ENCODE peak calls at places on chromosomes 3 and 15, in ten cellular contexts. Q, L, Z, H, N, E, W, M, U and R are unnamed samples. For H3K9me3, the result is how much of the 10 kb centered on the place peaks cover.

GRCh38 chr3:181403876-181404660 is 307.7 kb upstream of the SOX2 start:
- DNase-seq in E (no peak), W (no peak), Z (no peak), M (no peak), U (no peak), L (no peak), N (no peak), Q (peak), H (no peak), R (no peak)

GRCh38 chr3:39989746-39990145 is 180.3 kb downstream of the MYRIP start:
- DNase-seq in W (no peak), U (no peak), Z (no peak), M (no peak), N (no peak), H (no peak), E (no peak), Q (no peak), L (no peak), R (no peak)

GRCh38 chr3:109369510-109369909 is 32.2 kb upstream of the DPPA4 start:
- DNase-seq in Z (no peak), E (no peak), H (peak), M (no peak), W (no peak), N (no peak), U (no peak), L (peak), Q (no peak), R (no peak)

GRCh38 chr3:16200411-16200810 is 25.9 kb downstream of the GALNT15 start:
- DNase-seq in Z (no peak), U (no peak), M (no peak), W (no peak), H (no peak), Q (no peak), L (no peak), E (no peak), N (no peak), R (no peak)

GRCh38 chr3:129313983-129314756 is 35.5 kb downstream of the HMCES start:
- DNase-seq in U (no peak), L (peak), M (no peak), Q (no peak), W (peak), E (peak), H (peak), Z (no peak), N (no peak), R (no peak)

GRCh38 chr3:156811092-156811862 is 14.9 kb upstream of the LEKR1 start:
- DNase-seq in U (peak), W (no peak), H (no peak), Z (peak), M (no peak), E (peak), N (no peak), L (no peak), Q (no peak), R (no peak)

GRCh38 chr3:71385040-71385685 is 198.4 kb downstream of the FOXP1 start:
- DNase-seq in W (no peak), U (no peak), N (no peak), E (no peak), H (no peak), M (no peak), Z (no peak), L (no peak), Q (no peak), R (no peak)

GRCh38 chr15:79933245-79933644 is 36.4 kb upstream of the MTHFS start:
- DNase-seq in U (no peak), Z (no peak), Q (no peak), M (no peak), L (no peak), E (no peak), H (no peak), W (no peak), N (no peak), R (no peak)

GRCh38 chr3:65483475-65483874 is 555.2 kb downstream of the MAGI1 start:
- DNase-seq in H (no peak), N (peak), E (peak), Q (peak), M (no peak), L (no peak), Z (peak), U (peak), W (peak), R (peak)

GRCh38 chr3:99711361-99711760 is 73.0 kb downstream of the COL8A1 start:
- DNase-seq in M (no peak), H (no peak), N (peak), W (no peak), L (no peak), E (no peak), Q (no peak), U (no peak), Z (no peak), R (no peak)
- TF ChIP-seq POLR2A in M (no peak), H (no peak), N (no peak), W (no peak), L (no peak), E (no peak), Q (no peak), U (no peak), Z (no peak), R (no peak)

DNA sequence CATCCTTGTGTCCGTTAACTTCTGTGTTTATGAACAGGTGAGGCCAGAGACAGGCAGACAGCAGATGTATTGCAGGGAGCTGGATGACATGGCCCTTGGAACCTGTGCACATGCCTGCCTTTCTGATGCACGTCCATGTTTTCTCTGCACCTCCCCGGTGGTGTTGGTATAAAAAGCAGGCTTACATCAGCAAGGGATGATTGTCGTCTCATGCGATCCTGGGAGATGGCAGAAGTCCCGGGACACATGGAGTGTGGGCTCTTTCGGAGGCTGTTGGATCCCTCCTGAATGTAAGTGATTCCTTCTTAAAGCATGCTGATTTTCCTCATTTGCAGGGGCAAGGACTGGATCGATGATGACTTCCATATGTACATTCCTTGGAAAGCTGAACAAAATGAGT is 134.8 kb downstream of the SNRPN start:
- DNase-seq in W (no peak), E (no peak), H (no peak), U (no peak), N (no peak), L (no peak), Q (no peak), M (no peak), Z (no peak), R (peak)
- H3K9me3 ChIP-seq in W (under half), E (half or more), H (under half), U (half or more), N (half or more), L (half or more), Q (under half), M (half or more), Z (under half), R (half or more)

GRCh38 chr3:49500408-49501257 is 30.6 kb downstream of the DAG1 start:
- DNase-seq in Q (peak), Z (peak), H (peak), E (peak), U (peak), N (peak), M (no peak), L (peak), W (peak), R (no peak)

GRCh38 chr3:49498655-49499054 is 28.6 kb downstream of the DAG1 start:
- DNase-seq in L (no peak), N (no peak), E (no peak), M (no peak), U (no peak), H (peak), Q (no peak), W (no peak), Z (no peak), R (no peak)

GRCh38 chr3:49501842-49502241 is 31.8 kb downstream of the DAG1 start:
- DNase-seq in U (no peak), H (no peak), N (no peak), Z (no peak), L (no peak), E (no peak), Q (no peak), W (no peak), M (no peak), R (no peak)

GRCh38 chr3:49498239-49498638 is 28.2 kb downstream of the DAG1 start:
- DNase-seq in U (no peak), W (no peak), M (no peak), L (no peak), H (no peak), Q (no peak), E (no peak), Z (peak), N (no peak), R (no peak)

DNA sequence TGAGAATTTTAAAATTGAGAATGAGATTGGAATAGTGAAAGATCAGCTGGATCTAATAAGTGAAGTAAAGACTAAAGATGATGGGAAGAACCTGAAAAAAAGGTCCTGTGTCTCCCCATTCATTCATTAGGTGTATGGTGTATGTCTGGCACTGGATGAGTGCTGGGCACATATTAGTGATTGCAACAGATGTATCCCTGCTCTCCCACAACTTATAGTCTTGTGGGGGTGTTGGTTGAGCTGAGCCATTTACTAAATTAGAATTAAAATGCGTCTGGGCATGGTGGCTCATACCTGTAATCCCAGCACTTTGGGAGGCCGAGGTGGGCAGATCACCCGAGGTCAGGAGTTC is 31.2 kb downstream of the DAG1 start:
- DNase-seq in Z (no peak), L (no peak), H (no peak), W (no peak), M (no peak), U (no peak), N (no peak), Q (no peak), E (no peak), R (no peak)
- TF ChIP-seq POLR2A in Z (no peak), L (no peak), H (no peak), W (no peak), M (no peak), U (no peak), N (no peak), Q (no peak), E (no peak), R (no peak)

DNA sequence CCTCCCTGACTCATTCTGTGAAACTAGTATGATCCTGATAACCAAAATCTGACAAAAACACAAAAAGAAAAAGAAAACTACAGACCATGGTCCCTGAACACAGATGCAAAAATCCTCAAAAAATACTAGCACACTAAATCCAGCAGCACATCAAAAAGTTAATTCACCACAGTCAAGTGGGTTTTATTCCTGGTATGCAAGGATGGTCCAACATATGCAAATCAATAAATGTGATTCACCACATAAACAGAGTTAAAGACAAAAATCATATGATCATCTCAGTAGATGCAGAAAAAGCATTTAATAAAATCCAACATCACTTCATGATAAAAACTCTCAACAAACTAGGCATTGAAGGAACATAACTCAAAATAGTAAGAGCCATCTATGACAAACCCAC is 12.8 kb downstream of the SAXO2 start:
- DNase-seq in E (no peak), W (no peak), Z (no peak), M (no peak), U (no peak), N (no peak), L (no peak), H (no peak), Q (no peak), R (no peak)
- H3K9me3 ChIP-seq in E (under half), W (under half), Z (under half), M (under half), U (under half), N (under half), L (under half), H (under half), Q (under half), R (under half)

GRCh38 chr3:52530918-52531635 is 2.6 kb downstream of the NT5DC2 start:
- DNase-seq in N (peak), Q (no peak), H (no peak), E (no peak), U (no peak), M (no peak), L (no peak), Z (no peak), W (no peak), R (peak)

GRCh38 chr3:52531636-52532516 is 1.8 kb downstream of the NT5DC2 start:
- DNase-seq in Z (no peak), N (no peak), E (no peak), M (no peak), L (no peak), Q (no peak), U (no peak), W (peak), H (no peak), R (peak)

GRCh38 chr3:52533623-52534280 is at the start of gene NT5DC2:
- DNase-seq in N (peak), M (peak), E (peak), U (peak), Q (peak), W (peak), L (peak), Z (peak), H (peak), R (peak)

GRCh38 chr3:52532838-52533622 is 627 bp downstream of the NT5DC2 start:
- DNase-seq in H (no peak), Z (no peak), N (no peak), Q (no peak), U (peak), W (peak), E (peak), M (no peak), L (no peak), R (peak)

GRCh38 chr3:52532517-52532837 is 1.2 kb downstream of the NT5DC2 start:
- DNase-seq in E (peak), L (peak), U (no peak), M (peak), Z (peak), H (no peak), Q (no peak), N (no peak), W (peak), R (peak)
- TF ChIP-seq POLR2A in E (no peak), L (no peak), U (no peak), M (no peak), Z (peak), H (no peak), Q (no peak), N (no peak), W (no peak), R (no peak)

GRCh38 chr15:27126449-27126848 is 155.5 kb downstream of the GABRG3 start:
- DNase-seq in U (no peak), L (no peak), H (no peak), N (no peak), Z (no peak), Q (no peak), W (no peak), M (no peak), E (no peak), R (no peak)

GRCh38 chr15:27123808-27124207 is 152.8 kb downstream of the GABRG3 start:
- DNase-seq in M (no peak), Q (no peak), L (no peak), H (no peak), W (no peak), Z (no peak), U (no peak), E (no peak), N (no peak), R (no peak)

GRCh38 chr15:27121672-27122071 is 150.7 kb downstream of the GABRG3 start:
- DNase-seq in E (no peak), M (no peak), L (no peak), U (no peak), Q (no peak), Z (no peak), W (no peak), H (no peak), N (no peak), R (no peak)

GRCh38 chr15:27127834-27128570 is 157.0 kb downstream of the GABRG3 start:
- DNase-seq in Q (no peak), L (no peak), U (no peak), W (no peak), H (no peak), M (no peak), E (no peak), N (no peak), Z (no peak), R (no peak)

DNA sequence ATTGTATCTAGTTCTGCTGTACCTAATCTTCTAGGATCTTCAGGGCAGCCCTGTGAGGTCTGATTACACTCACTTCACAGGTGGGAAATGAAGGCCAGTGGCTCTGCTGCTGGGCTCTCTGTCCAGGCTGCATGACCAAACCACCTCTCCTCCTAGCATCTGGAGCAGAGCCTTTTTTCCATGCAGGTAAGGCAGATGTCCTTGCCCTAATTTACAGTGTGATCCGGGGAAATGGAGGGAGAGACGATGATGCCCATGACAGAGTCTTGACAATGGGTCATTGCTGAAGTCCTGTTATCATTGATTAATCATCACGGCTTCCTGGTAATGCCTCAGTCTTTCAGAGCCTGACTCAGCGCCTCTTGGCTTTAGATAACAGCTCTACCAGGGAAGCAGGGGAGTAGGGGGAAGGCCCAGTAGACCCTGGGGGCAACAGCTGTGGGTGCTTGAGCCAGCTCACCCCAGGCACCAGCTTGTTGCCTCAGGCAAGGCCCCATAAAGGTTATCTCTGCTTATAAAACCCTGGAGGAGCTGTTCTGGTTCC is 153.4 kb downstream of the GABRG3 start:
- DNase-seq in M (no peak), U (no peak), L (no peak), W (no peak), E (no peak), N (no peak), H (no peak), Q (no peak), Z (no peak), R (no peak)
- H3K9me3 ChIP-seq in M (under half), U (under half), L (under half), W (under half), E (under half), N (under half), H (under half), Q (under half), Z (under half), R (under half)